ENCODE peak calls at places on chromosomes 3 and 15, in nine cellular contexts. F is right lobe of liver, Q is adrenal gland, J is ovary, L is transverse colon, V is spleen, T is body of pancreas, W is IMR-90, P is uterus. C is an unnamed sample. For H3K4me1, the result is how much of the 10 kb centered on the place peaks cover.

GRCh38 chr15:65377976-65378366 is at the start of gene IGDCC3:
- DNase-seq in F (no peak), Q (no peak), P (no peak), T (no peak), W (no peak), J (peak), V (no peak), L (no peak), C (no peak)

GRCh38 chr15:57551717-57552677 is 39.7 kb upstream of the MYZAP start:
- DNase-seq in T (peak), L (no peak), W (peak), V (no peak), F (no peak), P (no peak), J (no peak), Q (no peak), C (peak)

GRCh38 chr15:88036154-88036839 is 220.2 kb downstream of the NTRK3 start:
- DNase-seq in Q (no peak), P (no peak), L (no peak), T (no peak), V (no peak), F (no peak), W (no peak), J (no peak), C (no peak)

GRCh38 chr3:186930639-186931486 is 537 bp downstream of the ST6GAL1 start:
- DNase-seq in Q (peak), L (peak), V (peak), P (peak), J (peak), F (peak), T (peak), W (peak), C (peak)

GRCh38 chr3:188037965-188038581 is 115.9 kb upstream of the LPP start:
- DNase-seq in V (no peak), J (no peak), Q (no peak), P (no peak), F (no peak), W (peak), L (peak), T (no peak), C (no peak)

GRCh38 chr3:172607305-172608121 is 84.3 kb upstream of the TNFSF10 start:
- DNase-seq in Q (peak), V (no peak), T (no peak), W (peak), F (no peak), J (no peak), P (no peak), L (no peak), C (no peak)

GRCh38 chr3:193960485-193961172 is 175.3 kb upstream of the HES1 start:
- DNase-seq in F (no peak), J (no peak), L (peak), P (peak), W (no peak), T (no peak), V (no peak), Q (no peak), C (no peak)

GRCh38 chr15:67803299-67803698 is 22.0 kb upstream of the SKOR1 start:
- DNase-seq in V (peak), J (no peak), L (no peak), P (no peak), T (no peak), W (no peak), Q (no peak), F (no peak), C (no peak)

GRCh38 chr3:89851974-89852621 is 744.7 kb downstream of the EPHA3 start:
- DNase-seq in J (no peak), W (peak), T (peak), L (peak), V (no peak), F (no peak), Q (no peak), P (no peak), C (peak)

GRCh38 chr15:31264534-31265089 is 62.0 kb upstream of the KLF13 start:
- DNase-seq in L (no peak), F (no peak), T (peak), P (no peak), V (no peak), Q (peak), J (no peak), W (no peak), C (no peak)

GRCh38 chr15:31263751-31264533 is 62.7 kb upstream of the KLF13 start:
- DNase-seq in P (no peak), F (peak), W (no peak), V (peak), L (peak), T (peak), J (no peak), Q (peak), C (peak)

GRCh38 chr15:31262143-31262530 is 64.5 kb upstream of the KLF13 start:
- DNase-seq in P (no peak), J (no peak), T (no peak), L (no peak), W (no peak), Q (peak), V (peak), F (no peak), C (no peak)

GRCh38 chr15:31261266-31262142 is 65.1 kb upstream of the KLF13 start:
- DNase-seq in T (no peak), L (no peak), P (no peak), Q (peak), J (no peak), V (peak), W (no peak), F (no peak), C (no peak)

DNA sequence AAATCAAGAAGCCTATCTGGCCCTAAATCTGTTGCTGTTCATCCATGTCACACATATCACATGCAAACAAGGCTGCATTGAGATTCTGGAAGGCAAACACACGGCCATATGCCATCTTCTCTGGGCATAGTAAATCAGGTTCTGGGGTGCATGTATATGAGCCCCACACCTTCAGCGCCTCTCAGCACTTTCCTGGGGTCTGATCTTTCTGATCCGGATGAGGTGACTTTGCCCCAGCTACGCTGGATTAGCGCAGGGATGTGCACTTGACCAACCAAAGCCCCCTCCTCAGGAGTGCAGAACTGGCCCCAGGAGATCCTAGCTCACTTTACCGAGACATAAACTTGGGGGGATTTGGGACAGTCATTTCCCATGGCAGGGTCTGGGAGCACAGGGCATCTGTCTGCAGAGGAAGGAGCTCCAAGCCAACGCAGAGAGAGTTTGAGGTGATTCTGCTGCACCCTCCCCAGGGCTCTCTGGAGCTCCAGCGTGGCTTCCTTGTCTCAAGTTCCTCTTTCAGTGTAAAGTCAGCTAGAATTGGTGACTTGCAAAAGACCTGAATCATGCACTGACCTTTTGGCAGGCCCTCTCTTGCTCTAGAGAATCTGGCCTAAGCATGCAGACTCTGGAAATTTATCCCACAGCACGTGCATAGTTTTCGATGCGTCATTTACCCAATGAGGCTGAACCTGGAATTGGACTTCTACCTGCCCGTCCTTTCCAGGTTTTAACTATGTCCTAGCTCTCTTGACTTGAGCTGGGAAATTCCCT is 63.5 kb upstream of the KLF13 start:
- DNase-seq in F (peak), J (no peak), L (peak), P (no peak), W (peak), V (peak), T (no peak), Q (peak), C (peak)
- H3K4me1 ChIP-seq in F (under half), J (under half), L (under half), P (under half), W (under half), V (under half), T (under half), Q (under half), C (under half)

GRCh38 chr3:141489184-141489583 is 2.4 kb downstream of the RASA2 start:
- DNase-seq in J (no peak), W (no peak), V (no peak), P (no peak), Q (no peak), F (no peak), L (no peak), T (no peak), C (no peak)

GRCh38 chr3:141486416-141486734 is 452 bp upstream of the RASA2 start:
- DNase-seq in L (no peak), Q (no peak), P (no peak), J (no peak), V (peak), F (no peak), T (no peak), W (peak), C (no peak)

GRCh38 chr3:141486735-141487418 is at the start of gene RASA2:
- DNase-seq in P (peak), Q (peak), F (peak), J (peak), L (peak), V (peak), W (peak), T (peak), C (peak)

GRCh38 chr3:141485578-141486415 is 1.0 kb upstream of the RASA2 start:
- DNase-seq in P (no peak), F (no peak), L (no peak), V (peak), Q (no peak), J (no peak), T (no peak), W (peak), C (no peak)

DNA sequence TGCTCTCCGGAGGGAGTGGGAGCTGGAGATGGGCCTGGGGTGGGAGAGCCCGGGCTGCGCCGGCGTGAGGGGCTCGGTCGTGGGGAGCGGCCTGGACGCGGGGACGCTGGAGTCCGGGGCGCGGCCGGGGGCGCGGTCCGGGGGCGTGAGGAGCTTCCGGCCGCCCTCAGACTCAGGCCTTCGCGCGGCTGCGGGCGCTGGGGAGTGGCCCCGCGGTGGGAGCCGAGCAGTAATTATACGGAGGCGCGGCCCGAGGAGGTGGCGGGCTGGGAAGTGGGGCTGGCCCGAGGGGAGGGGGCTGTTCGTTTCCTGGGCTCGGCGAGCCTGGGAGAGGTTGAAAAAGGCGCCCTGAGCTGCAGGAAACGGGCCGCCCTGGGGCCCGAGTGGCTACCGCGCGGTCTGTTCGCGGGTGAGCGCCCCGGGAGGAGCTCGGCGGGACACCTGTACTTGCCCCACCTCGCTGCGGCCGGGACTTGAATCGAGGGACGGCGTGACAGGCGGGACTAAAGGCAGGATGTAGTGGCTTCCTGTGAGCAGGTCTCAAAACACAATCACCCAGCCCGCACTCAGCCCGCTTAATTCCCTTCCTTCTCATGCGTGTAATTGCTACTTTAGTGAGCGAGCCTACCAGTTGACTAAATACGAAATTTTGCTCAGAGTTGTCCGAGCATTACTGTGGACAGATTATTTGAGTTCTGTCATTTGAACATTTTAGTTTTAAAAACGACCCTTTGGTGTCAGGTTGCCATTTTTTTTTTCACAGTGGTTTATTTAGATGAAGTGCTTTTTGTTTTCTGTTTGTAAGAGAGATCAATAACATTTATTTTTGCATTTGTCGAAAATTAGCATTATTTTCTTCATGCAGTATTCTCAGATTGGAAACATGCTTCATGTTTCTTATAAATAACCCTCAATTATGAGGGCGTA is 855 bp downstream of the RASA2 start:
- DNase-seq in J (peak), P (peak), T (peak), F (peak), Q (peak), V (peak), L (peak), W (peak), C (peak)
- TF ChIP-seq POLR2A in J (no peak), P (peak), T (peak), F (peak), Q (peak), V (peak), L (peak), W (no peak), C (peak)

GRCh38 chr3:43481325-43481860 is 140.4 kb downstream of the ANO10 start:
- DNase-seq in P (no peak), F (no peak), W (no peak), T (no peak), L (no peak), V (no peak), J (no peak), Q (no peak), C (no peak)
- H3K4me3 ChIP-seq in P (no peak), F (no peak), W (no peak), T (no peak), L (no peak), V (no peak), J (no peak), Q (no peak), C (no peak)

DNA sequence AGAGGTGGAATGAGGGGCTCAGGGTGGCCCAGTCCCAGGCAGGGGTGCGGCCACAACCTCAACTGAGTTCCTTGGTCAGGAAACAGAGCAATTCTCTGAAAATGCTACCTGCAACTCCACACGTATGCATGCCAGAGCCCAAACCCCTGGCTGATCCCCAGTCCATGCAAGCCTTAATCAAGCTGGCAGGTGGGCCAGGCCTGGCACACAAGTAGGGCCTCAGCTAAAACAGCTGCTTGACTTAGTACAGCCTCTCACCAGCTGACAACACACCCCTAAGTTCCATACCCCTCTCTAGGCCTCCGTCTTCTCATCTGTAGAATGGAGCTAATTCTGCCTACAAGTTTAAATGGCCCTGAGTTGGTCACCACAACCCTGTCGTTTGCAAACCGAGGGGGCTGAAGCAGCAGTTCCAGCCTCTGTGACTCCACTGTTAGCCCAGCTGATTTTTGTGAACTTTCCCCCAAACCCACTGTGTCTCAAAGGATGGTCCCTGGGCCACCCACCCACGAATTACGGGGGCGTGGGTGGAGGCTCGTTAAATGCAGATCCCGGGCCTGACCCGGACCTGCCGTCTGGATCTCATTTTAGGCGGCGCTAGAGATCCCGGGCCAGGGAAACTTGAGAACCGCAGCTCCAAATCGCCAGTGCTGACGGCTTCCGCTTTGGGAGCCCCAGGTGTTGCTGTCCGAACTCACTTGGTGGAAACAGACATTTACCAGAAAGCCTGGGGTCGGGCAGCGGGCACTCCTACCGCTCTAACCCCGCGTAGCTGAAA is 927 bp downstream of the CHDH start:
- DNase-seq in T (peak), L (peak), W (peak), Q (peak), F (no peak), P (peak), V (no peak), J (peak), C (peak)
- H3K4me1 ChIP-seq in T (half or more), L (under half), W (under half), Q (under half), F (under half), P (under half), V (under half), J (under half), C (under half)

DNA sequence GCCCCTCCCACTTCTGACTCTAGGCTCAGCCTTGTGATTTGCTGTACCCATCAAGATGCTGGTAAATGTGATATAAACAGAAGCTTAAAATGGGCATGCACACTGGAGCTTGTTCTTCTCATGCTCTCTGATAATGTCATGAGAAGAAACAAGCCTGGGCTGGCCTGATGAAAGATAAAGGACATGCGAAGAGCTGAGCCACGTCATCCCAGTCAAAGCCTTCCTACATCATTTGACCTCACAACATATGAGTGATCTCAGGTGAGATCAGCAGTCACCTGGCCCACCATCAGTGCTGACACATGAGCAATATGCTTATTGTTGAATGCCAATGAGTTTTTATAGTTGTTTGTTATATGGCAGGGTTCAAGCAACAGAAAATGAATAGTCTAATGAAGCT is 267.9 kb downstream of the GAP43 start:
- DNase-seq in F (no peak), J (no peak), L (no peak), Q (no peak), P (no peak), T (no peak), W (no peak), V (no peak), C (no peak)
- TF ChIP-seq POLR2A in F (no peak), J (no peak), L (no peak), Q (no peak), P (no peak), T (no peak), W (no peak), V (no peak), C (no peak)

DNA sequence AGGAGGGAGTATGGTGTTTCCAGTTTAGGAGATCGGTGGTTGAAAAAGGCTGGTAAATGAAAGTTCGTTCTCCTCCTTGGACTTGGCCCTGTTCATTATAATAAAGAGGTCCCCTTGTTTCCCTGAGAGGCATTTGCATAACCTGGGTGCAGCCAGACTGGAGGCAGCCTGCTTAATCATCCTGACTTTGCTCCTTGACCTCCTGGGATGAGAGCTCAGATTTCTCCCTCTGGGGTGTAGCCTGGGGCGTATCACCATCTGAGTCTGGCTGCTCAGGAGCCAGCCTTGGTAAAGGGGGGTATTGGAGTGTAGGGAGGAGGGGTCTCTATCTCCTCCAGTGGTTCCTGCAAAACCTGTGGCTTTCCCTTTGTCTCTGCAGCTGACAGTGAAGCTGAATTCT is 21.3 kb upstream of the ACAD9 start:
- DNase-seq in V (no peak), W (no peak), P (no peak), Q (no peak), L (no peak), J (no peak), F (no peak), T (no peak), C (no peak)
- H3K4me3 ChIP-seq in V (no peak), W (no peak), P (no peak), Q (no peak), L (no peak), J (no peak), F (no peak), T (no peak), C (no peak)

C was measured in heart left ventricle.